ENCODE peak calls at places on chromosomes 4 and X, in four cellular contexts. One of them, this sample, is unnamed.

GRCh38 chrX:3576886-3577516 is 136.4 kb downstream of the PRKX start:
- DNase-seq in mucosa of descending colon: no peak
- DNase-seq in GM06990: no peak
- DNase-seq in ascending aorta: no peak
- DNase-seq in this sample: no peak

GRCh38 chrX:80879143-80879542 is 69.5 kb upstream of the BRWD3 start:
- DNase-seq in mucosa of descending colon: no peak
- DNase-seq in GM06990: no peak
- DNase-seq in ascending aorta: no peak
- DNase-seq in this sample: no peak

GRCh38 chrX:73615022-73615421 is 52.0 kb downstream of the CHIC1 start:
- DNase-seq in mucosa of descending colon: no peak
- DNase-seq in GM06990: no peak
- DNase-seq in ascending aorta: no peak
- DNase-seq in this sample: no peak

GRCh38 chr4:165489786-165490185 is 111.0 kb downstream of the CPE start:
- DNase-seq in mucosa of descending colon: no peak
- DNase-seq in GM06990: no peak
- DNase-seq in ascending aorta: no peak
- DNase-seq in this sample: no peak

GRCh38 chrX:140563893-140564292 is 59.0 kb upstream of the SOX3 start:
- DNase-seq in mucosa of descending colon: no peak
- DNase-seq in GM06990: no peak
- DNase-seq in ascending aorta: no peak
- DNase-seq in this sample: no peak

GRCh38 chrX:46642145-46642544 is 68.6 kb downstream of the CHST7 start:
- DNase-seq in mucosa of descending colon: no peak
- DNase-seq in GM06990: no peak
- DNase-seq in ascending aorta: no peak
- DNase-seq in this sample: no peak

GRCh38 chr4:182246401-182247205 is 3.4 kb downstream of the TENM3 start:
- DNase-seq in mucosa of descending colon: no peak
- DNase-seq in GM06990: no peak
- DNase-seq in ascending aorta: no peak
- DNase-seq in this sample: no peak

GRCh38 chrX:12825801-12826200 is 34.6 kb downstream of the PRPS2 start:
- DNase-seq in mucosa of descending colon: no peak
- DNase-seq in GM06990: no peak
- DNase-seq in ascending aorta: no peak
- DNase-seq in this sample: peak

GRCh38 chr4:89724716-89725115 is 112.2 kb downstream of the SNCA start:
- DNase-seq in mucosa of descending colon: no peak
- DNase-seq in GM06990: no peak
- DNase-seq in ascending aorta: no peak
- DNase-seq in this sample: no peak

GRCh38 chrX:11427082-11428033 is 134.1 kb downstream of the AMELX start:
- DNase-seq in mucosa of descending colon: peak
- DNase-seq in GM06990: peak
- DNase-seq in ascending aorta: no peak
- DNase-seq in this sample: no peak
- TF ChIP-seq CTCF in mucosa of descending colon: no peak
- TF ChIP-seq CTCF in GM06990: peak
- TF ChIP-seq CTCF in ascending aorta: peak
- TF ChIP-seq CTCF in this sample: peak

DNA sequence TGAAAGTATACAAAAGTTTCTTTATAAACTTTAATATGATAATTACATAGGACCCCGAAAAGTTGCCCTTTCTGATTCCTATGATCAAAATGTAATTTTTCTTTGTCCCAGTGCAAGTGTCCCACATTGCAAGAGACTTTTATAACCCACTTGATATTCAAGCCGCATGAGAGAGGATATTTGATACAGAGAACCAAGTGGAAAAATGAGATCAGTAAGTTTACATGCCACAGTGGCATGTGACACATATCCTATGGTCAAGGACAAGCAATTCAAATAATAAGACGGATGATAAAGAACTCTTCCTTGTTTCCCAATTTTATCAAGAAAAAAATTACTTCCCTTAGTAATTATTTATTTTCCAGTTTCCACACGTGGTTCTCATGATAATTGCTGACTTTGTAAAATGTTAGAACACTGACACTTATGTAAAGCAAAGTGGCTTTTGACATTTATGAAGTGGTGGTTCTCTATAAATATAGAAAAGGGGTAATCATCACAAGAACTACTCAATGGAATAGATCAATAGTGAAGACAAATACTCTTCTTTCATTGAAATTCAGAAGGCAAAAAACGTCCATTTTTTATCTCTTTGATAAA is 273.7 kb upstream of the NOCT start:
- DNase-seq in mucosa of descending colon: no peak
- DNase-seq in GM06990: no peak
- DNase-seq in ascending aorta: no peak
- DNase-seq in this sample: no peak
- H3K4me3 ChIP-seq in mucosa of descending colon: no peak
- H3K4me3 ChIP-seq in GM06990: no peak
- H3K4me3 ChIP-seq in ascending aorta: no peak
- H3K4me3 ChIP-seq in this sample: no peak

GRCh38 chr4:16794816-16795445 is 103.5 kb downstream of the LDB2 start:
- DNase-seq in mucosa of descending colon: no peak
- DNase-seq in GM06990: no peak
- DNase-seq in ascending aorta: no peak
- DNase-seq in this sample: peak
- TF ChIP-seq CTCF in mucosa of descending colon: peak
- TF ChIP-seq CTCF in GM06990: peak
- TF ChIP-seq CTCF in ascending aorta: peak
- TF ChIP-seq CTCF in this sample: peak

GRCh38 chrX:131564553-131565229 is 20.8 kb downstream of the OR13H1 start:
- DNase-seq in mucosa of descending colon: no peak
- DNase-seq in GM06990: no peak
- DNase-seq in ascending aorta: no peak
- DNase-seq in this sample: no peak

GRCh38 chrX:131571348-131571747 is 27.5 kb downstream of the OR13H1 start:
- DNase-seq in mucosa of descending colon: no peak
- DNase-seq in GM06990: no peak
- DNase-seq in ascending aorta: no peak
- DNase-seq in this sample: no peak

GRCh38 chrX:131565909-131566308 is 22.0 kb downstream of the OR13H1 start:
- DNase-seq in mucosa of descending colon: no peak
- DNase-seq in GM06990: no peak
- DNase-seq in ascending aorta: no peak
- DNase-seq in this sample: no peak
- H3K4me3 ChIP-seq in mucosa of descending colon: no peak
- H3K4me3 ChIP-seq in GM06990: no peak
- H3K4me3 ChIP-seq in ascending aorta: no peak
- H3K4me3 ChIP-seq in this sample: no peak

DNA sequence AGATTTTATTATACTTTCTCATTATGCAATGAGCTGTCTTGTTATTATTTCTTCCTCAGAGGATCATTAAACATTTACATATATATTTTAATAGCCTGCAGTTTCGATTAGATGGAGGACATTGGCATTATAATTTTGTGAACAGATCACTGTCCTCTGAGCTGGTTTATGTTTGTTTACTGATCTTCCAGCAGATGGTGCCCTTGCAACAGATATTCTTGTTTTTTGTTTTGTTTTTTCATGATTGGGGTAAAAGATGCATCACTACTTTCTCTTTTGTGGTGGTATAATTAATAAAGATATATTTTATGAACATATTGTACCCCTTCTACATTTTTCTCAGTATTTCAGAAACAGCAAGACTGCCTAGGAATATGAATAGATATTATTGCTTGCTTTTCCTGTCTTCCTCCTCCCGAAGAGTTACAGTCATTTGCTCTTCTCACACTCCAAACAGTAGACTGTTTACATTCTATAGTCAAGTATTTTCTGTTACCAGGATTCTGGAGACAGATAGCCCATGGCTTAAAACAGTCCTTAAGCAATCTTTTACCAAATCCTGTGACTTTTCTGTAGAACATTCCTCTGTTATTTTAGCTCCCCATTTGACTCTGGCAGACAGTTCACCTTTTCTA is 905.2 kb downstream of the TRAM1L1 start:
- DNase-seq in mucosa of descending colon: no peak
- DNase-seq in GM06990: no peak
- DNase-seq in ascending aorta: no peak
- DNase-seq in this sample: no peak
- TF ChIP-seq CTCF in mucosa of descending colon: no peak
- TF ChIP-seq CTCF in GM06990: peak
- TF ChIP-seq CTCF in ascending aorta: no peak
- TF ChIP-seq CTCF in this sample: peak